ENCODE peak calls at places on chromosomes 13 and 19, in eight cellular contexts. One of them, this sample, is unnamed.

GRCh38 chr19:6097911-6098310 is 12.4 kb downstream of the RFX2 start:
- DNase-seq in left ventricle myocardium inferior: no peak
- DNase-seq in BE2C: no peak
- DNase-seq in amygdala: no peak
- DNase-seq in GF-D8: no peak
- DNase-seq in stimulated activated CD4-positive, alpha-beta T cell treated with anti-CD3 and anti-CD28 coated beads, Interleukin-2, amount 100 ng/mL, for 24 hours: no peak
- DNase-seq in activated naive CD8-positive, alpha-beta T cell treated with anti-CD3 and anti-CD28 coated beads for 36 hours: no peak
- DNase-seq in ELR: no peak
- DNase-seq in this sample: no peak

GRCh38 chr13:44523176-44524017 is 52.7 kb downstream of the TSC22D1 start:
- DNase-seq in left ventricle myocardium inferior: no peak
- DNase-seq in activated naive CD8-positive, alpha-beta T cell treated with anti-CD3 and anti-CD28 coated beads for 36 hours: no peak
- DNase-seq in amygdala: no peak
- DNase-seq in BE2C: no peak
- DNase-seq in GF-D8: no peak
- DNase-seq in ELR: peak; percentile 61
- DNase-seq in stimulated activated CD4-positive, alpha-beta T cell treated with anti-CD3 and anti-CD28 coated beads, Interleukin-2, amount 100 ng/mL, for 24 hours: no peak
- DNase-seq in this sample: peak; percentile 50

GRCh38 chr13:111359237-111359915 is 38.9 kb downstream of the TEX29 start:
- DNase-seq in stimulated activated CD4-positive, alpha-beta T cell treated with anti-CD3 and anti-CD28 coated beads, Interleukin-2, amount 100 ng/mL, for 24 hours: no peak
- DNase-seq in amygdala: no peak
- DNase-seq in ELR: peak; percentile 28
- DNase-seq in GF-D8: no peak
- DNase-seq in BE2C: no peak
- DNase-seq in activated naive CD8-positive, alpha-beta T cell treated with anti-CD3 and anti-CD28 coated beads for 36 hours: no peak
- DNase-seq in left ventricle myocardium inferior: no peak
- DNase-seq in this sample: no peak

GRCh38 chr13:28337196-28338045 is 157.5 kb downstream of the FLT1 start:
- DNase-seq in GF-D8: no peak
- DNase-seq in activated naive CD8-positive, alpha-beta T cell treated with anti-CD3 and anti-CD28 coated beads for 36 hours: no peak
- DNase-seq in BE2C: no peak
- DNase-seq in left ventricle myocardium inferior: no peak
- DNase-seq in stimulated activated CD4-positive, alpha-beta T cell treated with anti-CD3 and anti-CD28 coated beads, Interleukin-2, amount 100 ng/mL, for 24 hours: no peak
- DNase-seq in ELR: peak; percentile 90
- DNase-seq in amygdala: no peak
- DNase-seq in this sample: peak; percentile 50

GRCh38 chr19:2199215-2199614 is 35.5 kb downstream of the DOT1L start:
- DNase-seq in amygdala: no peak
- DNase-seq in ELR: no peak
- DNase-seq in BE2C: peak; percentile 68
- DNase-seq in stimulated activated CD4-positive, alpha-beta T cell treated with anti-CD3 and anti-CD28 coated beads, Interleukin-2, amount 100 ng/mL, for 24 hours: no peak
- DNase-seq in GF-D8: no peak
- DNase-seq in activated naive CD8-positive, alpha-beta T cell treated with anti-CD3 and anti-CD28 coated beads for 36 hours: no peak
- DNase-seq in left ventricle myocardium inferior: no peak
- DNase-seq in this sample: no peak

GRCh38 chr19:46372901-46373572 is 26.1 kb downstream of the PPP5C start:
- DNase-seq in amygdala: no peak
- DNase-seq in GF-D8: no peak
- DNase-seq in left ventricle myocardium inferior: no peak
- DNase-seq in ELR: no peak
- DNase-seq in BE2C: no peak
- DNase-seq in stimulated activated CD4-positive, alpha-beta T cell treated with anti-CD3 and anti-CD28 coated beads, Interleukin-2, amount 100 ng/mL, for 24 hours: no peak
- DNase-seq in activated naive CD8-positive, alpha-beta T cell treated with anti-CD3 and anti-CD28 coated beads for 36 hours: no peak
- DNase-seq in this sample: no peak

GRCh38 chr13:46571189-46571901 is 18.4 kb downstream of the LRCH1 start:
- DNase-seq in activated naive CD8-positive, alpha-beta T cell treated with anti-CD3 and anti-CD28 coated beads for 36 hours: no peak
- DNase-seq in stimulated activated CD4-positive, alpha-beta T cell treated with anti-CD3 and anti-CD28 coated beads, Interleukin-2, amount 100 ng/mL, for 24 hours: no peak
- DNase-seq in left ventricle myocardium inferior: no peak
- DNase-seq in GF-D8: no peak
- DNase-seq in amygdala: no peak
- DNase-seq in BE2C: no peak
- DNase-seq in ELR: peak; percentile 17
- DNase-seq in this sample: no peak

GRCh38 chr19:28492616-28493015 is 720.3 kb downstream of the UQCRFS1 start:
- DNase-seq in ELR: no peak
- DNase-seq in amygdala: no peak
- DNase-seq in GF-D8: no peak
- DNase-seq in BE2C: no peak
- DNase-seq in left ventricle myocardium inferior: no peak
- DNase-seq in stimulated activated CD4-positive, alpha-beta T cell treated with anti-CD3 and anti-CD28 coated beads, Interleukin-2, amount 100 ng/mL, for 24 hours: no peak
- DNase-seq in activated naive CD8-positive, alpha-beta T cell treated with anti-CD3 and anti-CD28 coated beads for 36 hours: no peak
- DNase-seq in this sample: no peak

GRCh38 chr13:86758116-86758515 is 913.1 kb upstream of the SLITRK5 start:
- DNase-seq in GF-D8: no peak
- DNase-seq in stimulated activated CD4-positive, alpha-beta T cell treated with anti-CD3 and anti-CD28 coated beads, Interleukin-2, amount 100 ng/mL, for 24 hours: no peak
- DNase-seq in BE2C: no peak
- DNase-seq in activated naive CD8-positive, alpha-beta T cell treated with anti-CD3 and anti-CD28 coated beads for 36 hours: no peak
- DNase-seq in amygdala: no peak
- DNase-seq in left ventricle myocardium inferior: no peak
- DNase-seq in ELR: no peak
- DNase-seq in this sample: no peak